ENCODE peak calls at places on chromosomes 12 and 14, in nine cellular contexts. R is cardiac fibroblast; F is bronchial epithelial cell; S is LoVo; J is iris pigment epithelial cell; M is CD4-positive, alpha-beta T cell; T is stimulated activated naive B cell treated with anti-CD40 and anti-IgM and Interleukin-4, amounts not matched to agents 10 μg/mL and 1 μg/mL and 100 μg/mL, for 72 hours; I is activated CD4-positive, alpha-beta T cell treated with anti-CD3 and anti-CD28 coated beads, Interleukin-2, amount 10 ng/mL, durations not matched to agents 7 days and 5 days; N is small intestine. P is an unnamed sample.

GRCh38 chr12:76123301-76124212 is 39.1 kb upstream of the NAP1L1 start:
- DNase-seq in I (no peak), S (no peak), N (no peak), R (peak), J (peak), F (peak), M (no peak), T (no peak), P (no peak)

GRCh38 chr14:92844220-92844619 is 50.1 kb downstream of the GOLGA5 start:
- DNase-seq in F (peak), N (no peak), J (no peak), I (no peak), S (no peak), T (peak), R (no peak), M (no peak), P (no peak)

GRCh38 chr12:113088971-113089756 is 32.6 kb downstream of the DTX1 start:
- DNase-seq in J (no peak), S (no peak), N (peak), M (peak), I (peak), T (no peak), R (no peak), F (no peak), P (no peak)

GRCh38 chr12:57135939-57136338 is 7.7 kb downstream of the LRP1 start:
- DNase-seq in T (no peak), S (no peak), J (no peak), F (no peak), R (peak), I (no peak), N (no peak), M (no peak), P (no peak)

GRCh38 chr12:75087656-75088055 is 122.0 kb downstream of the KCNC2 start:
- DNase-seq in R (no peak), I (no peak), J (peak), F (no peak), T (no peak), M (no peak), N (no peak), S (no peak), P (no peak)

GRCh38 chr12:121652767-121653497 is 16.5 kb downstream of the MORN3 start:
- DNase-seq in J (no peak), N (no peak), T (no peak), R (no peak), I (no peak), M (no peak), S (no peak), F (no peak), P (no peak)

GRCh38 chr14:63901434-63902085 is 48.8 kb downstream of the SYNE2 start:
- DNase-seq in F (peak), M (no peak), S (no peak), I (no peak), R (peak), T (no peak), N (no peak), J (peak), P (no peak)

GRCh38 chr14:71733210-71733883 is 198.9 kb upstream of the RGS6 start:
- DNase-seq in I (no peak), S (no peak), M (no peak), R (peak), N (no peak), F (no peak), T (no peak), J (peak), P (no peak)

GRCh38 chr14:29650554-29651269 is 276.9 kb downstream of the PRKD1 start:
- DNase-seq in T (no peak), J (peak), F (no peak), S (no peak), M (no peak), N (no peak), R (peak), I (no peak), P (no peak)

GRCh38 chr14:81980601-81981310 is 447.1 kb upstream of the SEL1L start:
- DNase-seq in S (no peak), R (no peak), J (no peak), I (no peak), M (no peak), F (no peak), N (peak), T (no peak), P (no peak)

GRCh38 chr14:76769636-76770292 is 8.5 kb downstream of the VASH1 start:
- DNase-seq in M (no peak), R (no peak), S (no peak), N (no peak), T (no peak), F (no peak), J (no peak), I (no peak), P (no peak)

GRCh38 chr12:91662021-91662420 is 479.4 kb upstream of the DCN start:
- DNase-seq in N (no peak), J (peak), T (no peak), I (no peak), R (peak), S (no peak), F (no peak), M (no peak), P (no peak)

GRCh38 chr12:43309845-43310405 is 242.1 kb downstream of the ADAMTS20 start:
- DNase-seq in J (peak), M (no peak), N (no peak), R (no peak), I (no peak), T (no peak), F (peak), S (no peak), P (no peak)

GRCh38 chr12:95611676-95612309 is 60.5 kb upstream of the USP44 start:
- DNase-seq in F (peak), N (peak), S (peak), I (no peak), M (no peak), T (no peak), R (no peak), J (no peak), P (no peak)

GRCh38 chr14:103316723-103317122 is 17.3 kb upstream of the EIF5 start:
- DNase-seq in S (no peak), I (no peak), T (no peak), N (no peak), M (no peak), J (no peak), F (no peak), R (no peak), P (no peak)

GRCh38 chr12:10749700-10750384 is 26.7 kb upstream of the YBX3 start:
- DNase-seq in J (peak), N (peak), I (peak), M (peak), F (peak), R (peak), S (peak), T (peak), P (peak)

GRCh38 chr12:114790276-114790675 is 106.3 kb upstream of the TBX3 start:
- DNase-seq in I (no peak), S (no peak), M (no peak), J (no peak), R (no peak), N (no peak), F (no peak), T (no peak), P (no peak)

GRCh38 chr14:23392613-23393012 is 15.5 kb downstream of the MYH6 start:
- DNase-seq in T (no peak), M (no peak), J (no peak), N (no peak), F (no peak), R (no peak), S (no peak), I (no peak), P (no peak)

GRCh38 chr14:98605043-98605442 is 667.0 kb downstream of the BCL11B start:
- DNase-seq in F (no peak), N (no peak), M (no peak), R (no peak), I (no peak), S (no peak), J (no peak), T (no peak), P (no peak)

GRCh38 chr12:68159681-68160304 is at the start of gene IFNG:
- DNase-seq in R (no peak), J (no peak), I (no peak), T (no peak), M (no peak), F (no peak), S (no peak), N (peak), P (no peak)

GRCh38 chr14:95337052-95337595 is 17.4 kb upstream of the CLMN start:
- DNase-seq in F (no peak), S (no peak), I (no peak), T (no peak), R (no peak), J (no peak), N (no peak), M (no peak), P (no peak)

P was measured in H54.